ENCODE peak calls at places on chromosome 12, in ten cellular contexts. I is iris pigment epithelial cell, J is T-helper 1 cell, T is EL, R is amniotic epithelial cell, K is NCI-H2171, L is naive B cell, H is aorta, Z is memory B cell, X is H4. E is an unnamed sample.

GRCh38 chr12:122350444-122350843 is 72.0 kb downstream of the CLIP1 start:
- DNase-seq in I (peak), J (no peak), T (no peak), R (no peak), K (no peak), L (no peak), H (peak), Z (no peak), X (no peak), E (no peak)

GRCh38 chr12:124744659-124745467 is 118.8 kb downstream of the SCARB1 start:
- DNase-seq in I (no peak), J (no peak), T (peak), R (no peak), K (peak), L (no peak), H (no peak), Z (no peak), X (peak), E (no peak)

GRCh38 chr12:51264297-51264696 is 5.9 kb downstream of the SMAGP start:
- DNase-seq in I (no peak), J (no peak), T (no peak), R (no peak), K (no peak), L (no peak), H (no peak), Z (no peak), X (no peak), E (no peak)

GRCh38 chr12:7122876-7123769 is 5.6 kb downstream of the RBP5 start:
- DNase-seq in I (no peak), J (no peak), T (no peak), R (no peak), K (no peak), L (no peak), H (no peak), Z (no peak), X (no peak), E (no peak)

GRCh38 chr12:95601626-95602025 is 50.4 kb upstream of the USP44 start:
- DNase-seq in I (peak), J (no peak), T (peak), R (no peak), K (no peak), L (no peak), H (no peak), Z (no peak), X (no peak), E (no peak)

GRCh38 chr12:52230364-52231281 is 2.4 kb upstream of the KRT7 start:
- DNase-seq in I (peak), J (no peak), T (peak), R (peak), K (no peak), L (no peak), H (peak), Z (no peak), X (no peak), E (no peak)

GRCh38 chr12:32264995-32265394 is 134.4 kb upstream of the FGD4 start:
- DNase-seq in I (peak), J (no peak), T (no peak), R (peak), K (peak), L (peak), H (no peak), Z (peak), X (no peak), E (peak)

GRCh38 chr12:107515446-107515958 is 170.1 kb upstream of the PWP1 start:
- DNase-seq in I (peak), J (no peak), T (peak), R (peak), K (no peak), L (no peak), H (no peak), Z (no peak), X (peak), E (no peak)